ENCODE peak calls at places on chromosomes 1 and 21, in nine cellular contexts. S is EL, C is body of pancreas, T is GM10248, R is left ventricle myocardium superior, F is SW480, J is Kasumi-1, M is heart right ventricle, G is fibroblast of lung. H is an unnamed sample.

GRCh38 chr1:7586031-7586941 is 184.8 kb upstream of the VAMP3 start:
- DNase-seq in G (no peak), C (no peak), R (peak; percentile 52), F (no peak), J (no peak), T (no peak), S (no peak), M (no peak), H (no peak)

GRCh38 chr1:7450772-7451171 is 320.3 kb upstream of the VAMP3 start:
- DNase-seq in S (no peak), F (no peak), G (no peak), C (no peak), T (no peak), J (no peak), R (no peak), M (no peak), H (no peak)

GRCh38 chr1:24903955-24904730 is 25.9 kb downstream of the RUNX3 start:
- DNase-seq in J (no peak), C (no peak), S (no peak), G (no peak), T (no peak), F (no peak), M (no peak), R (no peak), H (no peak)

GRCh38 chr1:94954292-94955220 is 27.6 kb upstream of the CNN3 start:
- DNase-seq in M (no peak), T (no peak), F (no peak), G (no peak), S (no peak), J (no peak), C (no peak), R (no peak), H (no peak)

GRCh38 chr21:32475162-32475812 is 62.8 kb downstream of the EVA1C start:
- DNase-seq in M (no peak), T (no peak), J (no peak), S (peak; percentile 75), R (no peak), G (peak; percentile 56), F (peak; percentile 56), C (no peak), H (no peak)

GRCh38 chr1:58041621-58042020 is 504.9 kb downstream of the OMA1 start:
- DNase-seq in T (no peak), F (peak; percentile 98), M (no peak), R (no peak), S (no peak), J (no peak), C (no peak), G (no peak), H (peak; percentile 8)

GRCh38 chr1:245995474-245995873 is 511.6 kb downstream of the SMYD3 start:
- DNase-seq in G (no peak), T (no peak), R (no peak), S (no peak), M (no peak), C (no peak), F (no peak), J (no peak), H (no peak)

GRCh38 chr1:17059391-17060128 is 5.7 kb upstream of the SDHB start:
- DNase-seq in J (peak; percentile 79), S (peak; percentile 69), R (peak; percentile 72), F (peak; percentile 82), T (peak; percentile 71), M (peak; percentile 43), C (peak; percentile 87), G (peak; percentile 68), H (peak; percentile 86)

GRCh38 chr21:41639766-41640165 is 127.1 kb downstream of the RIPK4 start:
- DNase-seq in T (no peak), M (no peak), C (no peak), R (no peak), J (no peak), S (no peak), G (no peak), F (no peak), H (no peak)

GRCh38 chr1:38018864-38019343 is 6.4 kb downstream of the UTP11 start:
- DNase-seq in R (no peak), C (no peak), F (no peak), M (no peak), G (peak; percentile 75), T (no peak), S (peak; percentile 36), J (peak; percentile 85), H (peak; percentile 39)

GRCh38 chr1:78911956-78912880 is 94.3 kb downstream of the ADGRL4 start:
- DNase-seq in S (no peak), C (no peak), R (no peak), F (no peak), J (no peak), M (no peak), T (no peak), G (peak; percentile 50), H (no peak)

GRCh38 chr1:3410435-3410915 is 44.0 kb upstream of the ARHGEF16 start:
- DNase-seq in F (no peak), T (no peak), M (no peak), S (no peak), G (no peak), J (no peak), R (no peak), C (no peak), H (no peak)

GRCh38 chr1:99438656-99439055 is 174.4 kb downstream of the PLPPR4 start:
- DNase-seq in S (peak; percentile 49), R (no peak), F (no peak), G (no peak), C (no peak), T (no peak), M (no peak), J (no peak), H (no peak)

GRCh38 chr1:159598196-159598595 is 10.6 kb downstream of the APCS start:
- DNase-seq in F (peak; percentile 72), G (peak; percentile 8), R (no peak), S (peak; percentile 99), J (no peak), M (no peak), T (no peak), C (no peak), H (no peak)

GRCh38 chr1:172582889-172583288 is 49.9 kb downstream of the SUCO start:
- DNase-seq in S (no peak), F (peak; percentile 10), J (no peak), C (no peak), M (no peak), R (no peak), G (no peak), T (no peak), H (no peak)

GRCh38 chr21:42887321-42887720 is 5.8 kb upstream of the NDUFV3 start:
- DNase-seq in G (no peak), J (no peak), C (no peak), M (no peak), T (no peak), S (no peak), F (no peak), R (no peak), H (no peak)

GRCh38 chr1:94974824-94975223 is 47.9 kb upstream of the CNN3 start:
- DNase-seq in G (peak; percentile 34), S (peak; percentile 95), M (no peak), R (no peak), F (no peak), T (no peak), J (no peak), C (no peak), H (no peak)

H was measured in hepatocyte.